ENCODE peak calls at places on chromosomes 12 and 14, in four cellular contexts. One of them, this sample, is unnamed. For H3K36me3, the result is how much of the 10 kb centered on the place peaks cover.

GRCh38 chr14:22386924-22387775 is 201.9 kb downstream of the DAD1 start:
- DNase-seq in adipocyte: peak
- DNase-seq in heart right ventricle: peak
- DNase-seq in colonic mucosa: peak
- DNase-seq in this sample: peak

GRCh38 chr14:98957211-98958047 is 314.6 kb downstream of the BCL11B start:
- DNase-seq in heart right ventricle: peak
- DNase-seq in colonic mucosa: peak
- DNase-seq in adipocyte: peak
- DNase-seq in this sample: peak

GRCh38 chr12:112900298-112901145 is 6.2 kb upstream of the OAS1 start:
- DNase-seq in heart right ventricle: no peak
- DNase-seq in adipocyte: peak
- DNase-seq in colonic mucosa: peak
- DNase-seq in this sample: peak

GRCh38 chr12:90166012-90166411 is 457.4 kb upstream of the ATP2B1 start:
- DNase-seq in heart right ventricle: no peak
- DNase-seq in colonic mucosa: no peak
- DNase-seq in adipocyte: no peak
- DNase-seq in this sample: no peak

GRCh38 chr14:37230551-37231194 is 32.9 kb downstream of the MIPOL1 start:
- DNase-seq in heart right ventricle: peak
- DNase-seq in adipocyte: peak
- DNase-seq in colonic mucosa: no peak
- DNase-seq in this sample: peak

GRCh38 chr14:70955543-70956480 is 48.6 kb downstream of the PCNX1 start:
- DNase-seq in adipocyte: peak
- DNase-seq in heart right ventricle: no peak
- DNase-seq in colonic mucosa: no peak
- DNase-seq in this sample: peak

GRCh38 chr12:45622210-45622937 is 107.1 kb upstream of the ARID2 start:
- DNase-seq in colonic mucosa: no peak
- DNase-seq in adipocyte: no peak
- DNase-seq in heart right ventricle: no peak
- DNase-seq in this sample: peak

GRCh38 chr14:68627050-68627867 is 165.6 kb downstream of the ZFP36L1 start:
- DNase-seq in adipocyte: no peak
- DNase-seq in colonic mucosa: peak
- DNase-seq in heart right ventricle: peak
- DNase-seq in this sample: no peak

GRCh38 chr14:74333909-74334308 is 14.4 kb upstream of the VRTN start:
- DNase-seq in adipocyte: peak
- DNase-seq in heart right ventricle: no peak
- DNase-seq in colonic mucosa: no peak
- DNase-seq in this sample: peak

DNA sequence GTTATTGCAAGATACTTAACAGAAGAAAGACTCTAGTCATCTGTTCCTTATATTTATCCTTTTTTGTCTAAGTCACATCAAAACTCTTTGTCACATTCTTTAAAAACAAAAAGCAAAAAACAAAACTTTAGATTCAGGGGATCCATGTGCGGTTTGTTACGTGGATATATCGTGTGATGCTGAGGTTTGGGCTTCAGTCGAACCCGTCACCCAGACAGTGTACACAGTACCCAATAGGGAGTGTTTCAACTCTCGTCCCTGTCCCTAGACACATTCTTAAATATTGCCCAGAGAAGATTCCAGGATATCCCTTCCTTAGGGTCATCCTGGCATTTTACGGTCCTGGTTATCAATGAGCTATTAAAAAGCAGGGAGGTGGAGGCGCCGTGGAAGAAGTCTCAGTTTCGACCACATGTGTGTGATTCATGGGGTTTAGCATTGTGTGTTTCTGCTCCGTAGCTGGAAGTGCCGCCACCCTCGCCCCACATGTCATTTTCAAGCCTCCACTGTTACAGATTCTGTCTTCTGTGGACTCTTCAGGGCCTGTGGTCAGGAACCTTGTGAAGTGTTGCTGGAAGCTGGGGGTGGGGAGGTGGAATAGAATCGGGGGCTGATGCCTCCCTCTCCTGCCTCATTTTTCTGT is 19.9 kb downstream of the CCND2 start:
- DNase-seq in colonic mucosa: no peak
- DNase-seq in adipocyte: no peak
- DNase-seq in heart right ventricle: no peak
- DNase-seq in this sample: no peak
- H3K36me3 ChIP-seq in colonic mucosa: under half
- H3K36me3 ChIP-seq in adipocyte: half or more
- H3K36me3 ChIP-seq in heart right ventricle: under half
- H3K36me3 ChIP-seq in this sample: under half

GRCh38 chr14:73168274-73168673 is 32.0 kb downstream of the PSEN1 start:
- DNase-seq in heart right ventricle: no peak
- DNase-seq in colonic mucosa: no peak
- DNase-seq in adipocyte: no peak
- DNase-seq in this sample: no peak
- H3K36me3 ChIP-seq in heart right ventricle: under half
- H3K36me3 ChIP-seq in colonic mucosa: under half
- H3K36me3 ChIP-seq in adipocyte: half or more
- H3K36me3 ChIP-seq in this sample: under half

DNA sequence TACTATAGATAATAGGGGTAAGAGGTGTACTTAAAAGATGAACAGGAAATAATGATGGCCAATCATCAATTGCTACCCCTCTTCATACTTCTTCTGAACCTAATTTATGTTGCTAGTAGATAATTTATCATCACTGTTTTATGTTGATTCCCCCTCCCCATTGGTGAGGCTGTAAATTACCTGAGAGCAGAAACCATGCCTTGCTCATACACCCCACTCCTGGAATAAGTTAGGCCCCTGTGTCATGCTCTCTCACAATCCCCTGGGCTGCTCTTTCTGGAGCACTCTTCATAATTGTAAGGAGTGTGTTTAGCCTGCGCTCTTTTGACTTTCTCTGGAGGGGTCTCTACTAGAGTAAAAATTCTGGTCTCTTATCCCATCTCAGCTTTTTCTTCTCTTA is 180.7 kb downstream of the PAH start:
- DNase-seq in heart right ventricle: no peak
- DNase-seq in adipocyte: no peak
- DNase-seq in colonic mucosa: no peak
- DNase-seq in this sample: no peak
- H3K36me3 ChIP-seq in heart right ventricle: under half
- H3K36me3 ChIP-seq in adipocyte: under half
- H3K36me3 ChIP-seq in colonic mucosa: under half
- H3K36me3 ChIP-seq in this sample: under half

GRCh38 chr14:32345311-32345771 is 16.2 kb downstream of the AKAP6 start:
- DNase-seq in colonic mucosa: peak
- DNase-seq in adipocyte: peak
- DNase-seq in heart right ventricle: no peak
- DNase-seq in this sample: peak
- H3K36me3 ChIP-seq in colonic mucosa: under half
- H3K36me3 ChIP-seq in adipocyte: under half
- H3K36me3 ChIP-seq in heart right ventricle: under half
- H3K36me3 ChIP-seq in this sample: under half

GRCh38 chr14:105223260-105223659 is 25.1 kb upstream of the BTBD6 start:
- DNase-seq in heart right ventricle: no peak
- DNase-seq in colonic mucosa: no peak
- DNase-seq in adipocyte: no peak
- DNase-seq in this sample: no peak

GRCh38 chr14:105226198-105226597 is 22.1 kb upstream of the BTBD6 start:
- DNase-seq in adipocyte: no peak
- DNase-seq in heart right ventricle: no peak
- DNase-seq in colonic mucosa: no peak
- DNase-seq in this sample: no peak

GRCh38 chr14:105224845-105225585 is 23.3 kb upstream of the BTBD6 start:
- DNase-seq in heart right ventricle: no peak
- DNase-seq in colonic mucosa: no peak
- DNase-seq in adipocyte: no peak
- DNase-seq in this sample: no peak

GRCh38 chr14:105221598-105222178 is 26.6 kb upstream of the BTBD6 start:
- DNase-seq in adipocyte: no peak
- DNase-seq in colonic mucosa: no peak
- DNase-seq in heart right ventricle: no peak
- DNase-seq in this sample: no peak

GRCh38 chr14:105223770-105224544 is 24.4 kb upstream of the BTBD6 start:
- DNase-seq in heart right ventricle: no peak
- DNase-seq in adipocyte: no peak
- DNase-seq in colonic mucosa: no peak
- DNase-seq in this sample: no peak
- H3K36me3 ChIP-seq in heart right ventricle: under half
- H3K36me3 ChIP-seq in adipocyte: under half
- H3K36me3 ChIP-seq in colonic mucosa: under half
- H3K36me3 ChIP-seq in this sample: under half

DNA sequence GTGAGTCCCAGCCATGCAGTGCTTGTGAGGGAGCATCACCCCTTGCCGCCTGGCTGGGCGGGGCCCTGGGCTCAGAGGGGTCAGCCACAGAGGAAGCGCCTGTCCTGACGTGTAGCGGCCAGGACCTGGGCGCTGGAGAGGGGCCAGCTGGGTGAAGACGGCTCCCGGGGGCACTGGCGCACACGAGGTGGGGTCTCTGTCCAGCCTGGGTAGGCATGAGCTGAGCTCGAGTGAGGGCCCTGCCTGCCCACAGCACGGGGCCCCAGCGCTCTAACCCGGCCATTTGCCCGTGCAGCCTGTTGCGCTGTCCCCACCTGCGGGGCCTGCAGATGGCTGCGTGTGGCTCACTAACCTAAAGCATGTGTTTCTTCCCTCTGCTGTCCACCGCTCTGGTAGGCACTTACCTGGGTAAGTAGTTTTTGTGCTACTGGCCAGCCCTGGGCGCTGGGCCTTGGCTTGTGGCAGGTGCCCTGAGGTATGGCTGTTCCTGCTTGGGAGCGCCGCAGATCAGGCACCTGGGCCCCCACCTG is 6.6 kb upstream of the CRIP2 start:
- DNase-seq in heart right ventricle: no peak
- DNase-seq in colonic mucosa: no peak
- DNase-seq in adipocyte: no peak
- DNase-seq in this sample: no peak
- H3K36me3 ChIP-seq in heart right ventricle: under half
- H3K36me3 ChIP-seq in colonic mucosa: under half
- H3K36me3 ChIP-seq in adipocyte: under half
- H3K36me3 ChIP-seq in this sample: under half

GRCh38 chr14:103745424-103745823 is 29.8 kb downstream of the ZFYVE21 start:
- DNase-seq in heart right ventricle: no peak
- DNase-seq in adipocyte: no peak
- DNase-seq in colonic mucosa: no peak
- DNase-seq in this sample: no peak
- H3K36me3 ChIP-seq in heart right ventricle: under half
- H3K36me3 ChIP-seq in adipocyte: under half
- H3K36me3 ChIP-seq in colonic mucosa: under half
- H3K36me3 ChIP-seq in this sample: under half

GRCh38 chr12:57512665-57513064 is 7.6 kb downstream of the DDIT3 start:
- DNase-seq in colonic mucosa: no peak
- DNase-seq in heart right ventricle: no peak
- DNase-seq in adipocyte: no peak
- DNase-seq in this sample: no peak

GRCh38 chr12:57511161-57511560 is 9.2 kb downstream of the DDIT3 start:
- DNase-seq in heart right ventricle: no peak
- DNase-seq in adipocyte: no peak
- DNase-seq in colonic mucosa: no peak
- DNase-seq in this sample: no peak

GRCh38 chr12:57511588-57512325 is 8.6 kb downstream of the DDIT3 start:
- DNase-seq in adipocyte: no peak
- DNase-seq in heart right ventricle: no peak
- DNase-seq in colonic mucosa: no peak
- DNase-seq in this sample: no peak

GRCh38 chr12:57514720-57515467 is 5.4 kb downstream of the DDIT3 start:
- DNase-seq in colonic mucosa: no peak
- DNase-seq in adipocyte: no peak
- DNase-seq in heart right ventricle: no peak
- DNase-seq in this sample: no peak

GRCh38 chr12:57513266-57513665 is 7.0 kb downstream of the DDIT3 start:
- DNase-seq in adipocyte: no peak
- DNase-seq in colonic mucosa: no peak
- DNase-seq in heart right ventricle: no peak
- DNase-seq in this sample: no peak
- H3K36me3 ChIP-seq in adipocyte: half or more
- H3K36me3 ChIP-seq in colonic mucosa: under half
- H3K36me3 ChIP-seq in heart right ventricle: under half
- H3K36me3 ChIP-seq in this sample: under half

DNA sequence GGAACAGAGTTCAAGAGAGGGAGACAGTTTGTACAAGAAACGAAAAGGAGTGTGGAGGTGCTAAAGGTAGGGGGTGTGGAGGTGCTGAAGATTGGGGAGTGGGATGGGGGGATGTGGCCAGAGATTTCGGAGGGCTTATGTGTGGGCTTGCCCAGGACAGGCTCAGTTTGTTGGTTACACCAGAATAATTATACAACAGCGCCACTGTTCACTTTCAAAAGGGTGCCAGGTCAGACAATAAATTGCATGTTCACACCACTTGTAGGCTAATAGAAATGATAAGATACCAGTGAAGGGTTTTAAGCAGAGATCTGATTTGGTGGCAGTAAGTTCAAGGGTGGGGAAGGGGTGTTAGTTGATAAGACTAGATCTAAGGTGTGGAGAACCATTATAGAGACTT is 75.3 kb downstream of the PRKCH start:
- DNase-seq in colonic mucosa: no peak
- DNase-seq in adipocyte: no peak
- DNase-seq in heart right ventricle: no peak
- DNase-seq in this sample: no peak
- H3K36me3 ChIP-seq in colonic mucosa: under half
- H3K36me3 ChIP-seq in adipocyte: under half
- H3K36me3 ChIP-seq in heart right ventricle: under half
- H3K36me3 ChIP-seq in this sample: under half